ENCODE peak calls at places on chromosomes 6 and 20, in seven cellular contexts. One of them, this sample, is unnamed.

GRCh38 chr20:58012731-58013510 is 215.5 kb downstream of the ANKRD60 start:
- DNase-seq in foreskin fibroblast: no peak
- DNase-seq in GM18507: no peak
- DNase-seq in T-helper 1 cell: no peak
- DNase-seq in fibroblast of lung: peak
- DNase-seq in kidney epithelial cell: no peak
- DNase-seq in GM03348: no peak
- DNase-seq in this sample: no peak

GRCh38 chr20:25567286-25567685 is 18.0 kb downstream of the NINL start:
- DNase-seq in foreskin fibroblast: no peak
- DNase-seq in GM18507: no peak
- DNase-seq in T-helper 1 cell: no peak
- DNase-seq in fibroblast of lung: no peak
- DNase-seq in kidney epithelial cell: no peak
- DNase-seq in GM03348: no peak
- DNase-seq in this sample: no peak

GRCh38 chr20:1396702-1397101 is 3.8 kb upstream of the FKBP1A start:
- DNase-seq in foreskin fibroblast: no peak
- DNase-seq in GM18507: no peak
- DNase-seq in T-helper 1 cell: no peak
- DNase-seq in fibroblast of lung: no peak
- DNase-seq in kidney epithelial cell: no peak
- DNase-seq in GM03348: no peak
- DNase-seq in this sample: no peak

GRCh38 chr6:158744986-158745430 is 74.2 kb downstream of the EZR start:
- DNase-seq in foreskin fibroblast: no peak
- DNase-seq in GM18507: no peak
- DNase-seq in T-helper 1 cell: no peak
- DNase-seq in fibroblast of lung: no peak
- DNase-seq in kidney epithelial cell: no peak
- DNase-seq in GM03348: no peak
- DNase-seq in this sample: no peak

GRCh38 chr6:140671926-140672325 is 1297.5 kb upstream of the CITED2 start:
- DNase-seq in foreskin fibroblast: no peak
- DNase-seq in GM18507: no peak
- DNase-seq in T-helper 1 cell: no peak
- DNase-seq in fibroblast of lung: peak
- DNase-seq in kidney epithelial cell: no peak
- DNase-seq in GM03348: no peak
- DNase-seq in this sample: no peak

GRCh38 chr6:167568407-167569024 is 243.6 kb downstream of the TTLL2 start:
- DNase-seq in foreskin fibroblast: no peak
- DNase-seq in GM18507: no peak
- DNase-seq in T-helper 1 cell: no peak
- DNase-seq in fibroblast of lung: no peak
- DNase-seq in kidney epithelial cell: no peak
- DNase-seq in GM03348: no peak
- DNase-seq in this sample: no peak

GRCh38 chr6:112241820-112242443 is 12.4 kb downstream of the LAMA4 start:
- DNase-seq in foreskin fibroblast: no peak
- DNase-seq in GM18507: no peak
- DNase-seq in T-helper 1 cell: no peak
- DNase-seq in fibroblast of lung: no peak
- DNase-seq in kidney epithelial cell: no peak
- DNase-seq in GM03348: no peak
- DNase-seq in this sample: no peak

GRCh38 chr6:139409026-139409425 is 34.6 kb upstream of the CITED2 start:
- DNase-seq in foreskin fibroblast: peak
- DNase-seq in GM18507: no peak
- DNase-seq in T-helper 1 cell: no peak
- DNase-seq in fibroblast of lung: peak
- DNase-seq in kidney epithelial cell: peak
- DNase-seq in GM03348: peak
- DNase-seq in this sample: no peak

GRCh38 chr6:11389977-11390376 is 147.6 kb upstream of the TMEM170B start:
- DNase-seq in foreskin fibroblast: no peak
- DNase-seq in GM18507: no peak
- DNase-seq in T-helper 1 cell: no peak
- DNase-seq in fibroblast of lung: peak
- DNase-seq in kidney epithelial cell: no peak
- DNase-seq in GM03348: no peak
- DNase-seq in this sample: no peak

GRCh38 chr6:124961784-124962611 is at the start of gene RNF217:
- DNase-seq in foreskin fibroblast: peak
- DNase-seq in GM18507: no peak
- DNase-seq in T-helper 1 cell: no peak
- DNase-seq in fibroblast of lung: peak
- DNase-seq in kidney epithelial cell: no peak
- DNase-seq in GM03348: peak
- DNase-seq in this sample: no peak

GRCh38 chr6:1724616-1725015 is 114.9 kb downstream of the FOXC1 start:
- DNase-seq in foreskin fibroblast: no peak
- DNase-seq in GM18507: no peak
- DNase-seq in T-helper 1 cell: no peak
- DNase-seq in fibroblast of lung: no peak
- DNase-seq in kidney epithelial cell: no peak
- DNase-seq in GM03348: no peak
- DNase-seq in this sample: no peak

GRCh38 chr6:149164199-149164745 is 153.2 kb upstream of the TAB2 start:
- DNase-seq in foreskin fibroblast: no peak
- DNase-seq in GM18507: no peak
- DNase-seq in T-helper 1 cell: no peak
- DNase-seq in fibroblast of lung: no peak
- DNase-seq in kidney epithelial cell: no peak
- DNase-seq in GM03348: no peak
- DNase-seq in this sample: no peak

GRCh38 chr6:24093381-24093780 is 32.6 kb upstream of the NRSN1 start:
- DNase-seq in foreskin fibroblast: no peak
- DNase-seq in GM18507: no peak
- DNase-seq in T-helper 1 cell: no peak
- DNase-seq in fibroblast of lung: no peak
- DNase-seq in kidney epithelial cell: no peak
- DNase-seq in GM03348: no peak
- DNase-seq in this sample: no peak

GRCh38 chr20:24469116-24470030 is at the start of gene SYNDIG1:
- DNase-seq in foreskin fibroblast: peak
- DNase-seq in GM18507: no peak
- DNase-seq in T-helper 1 cell: no peak
- DNase-seq in fibroblast of lung: peak
- DNase-seq in kidney epithelial cell: no peak
- DNase-seq in GM03348: peak
- DNase-seq in this sample: no peak

This sample was measured in HFF-Myc.